ENCODE peak calls at places on chromosomes 16 and 17, in four cellular contexts. V is body of pancreas, I is tibial nerve, D is endothelial cell. A is an unnamed sample.
A peak's percentile ranks its signal among the peaks of the same experiment; 100 is the strongest.

GRCh38 chr17:10177131-10177920 is 21.1 kb downstream of the GAS7 start:
- DNase-seq in V (no peak), I (no peak), D (no peak), A (no peak)

GRCh38 chr17:62995377-62995885 is 29.4 kb downstream of the TANC2 start:
- DNase-seq in I (no peak), D (peak; percentile 26), V (no peak), A (peak; percentile 33)

GRCh38 chr16:83989300-83989699 is 21.3 kb downstream of the NECAB2 start:
- DNase-seq in D (no peak), V (peak; percentile 68), I (no peak), A (no peak)

GRCh38 chr16:65967376-65967775 is 399.1 kb upstream of the CDH5 start:
- DNase-seq in I (no peak), V (no peak), D (no peak), A (no peak)

GRCh38 chr17:58279016-58279671 is 1.6 kb downstream of the MPO start:
- DNase-seq in V (peak; percentile 39), I (no peak), D (no peak), A (no peak)

GRCh38 chr17:45149669-45150603 is 1.7 kb downstream of the HEXIM1 start:
- DNase-seq in V (peak; percentile 72), D (peak; percentile 42), I (peak; percentile 65), A (no peak)

GRCh38 chr16:73265124-73265838 is 217.4 kb upstream of the ZFHX3 start:
- DNase-seq in V (peak; percentile 35), I (no peak), D (no peak), A (no peak)

GRCh38 chr17:74417178-74418045 is 14.5 kb upstream of the GPRC5C start:
- DNase-seq in V (peak; percentile 69), D (no peak), I (no peak), A (peak; percentile 69)

GRCh38 chr16:1729445-1729844 is 23.4 kb downstream of the MAPK8IP3 start:
- DNase-seq in I (no peak), V (no peak), D (no peak), A (no peak)

GRCh38 chr17:73348018-73348823 is 36.4 kb upstream of the CDC42EP4 start:
- DNase-seq in V (no peak), D (no peak), I (no peak), A (no peak)

GRCh38 chr17:147796-148740 is 10.7 kb downstream of the SCGB1C2 start:
- DNase-seq in V (peak; percentile 9), D (peak; percentile 2), I (no peak), A (no peak)

GRCh38 chr17:31580331-31581021 is 189.0 kb downstream of the RAB11FIP4 start:
- DNase-seq in I (no peak), V (peak; percentile 40), D (no peak), A (peak; percentile 61)

GRCh38 chr16:86436466-86437185 is 73.7 kb upstream of the FOXF1 start:
- DNase-seq in D (no peak), I (no peak), V (no peak), A (no peak)

GRCh38 chr17:73205326-73205980 is 12.6 kb downstream of the COG1 start:
- DNase-seq in V (no peak), I (no peak), D (no peak), A (no peak)

GRCh38 chr16:83847371-83848225 is 39.8 kb downstream of the HSBP1 start:
- DNase-seq in D (no peak), I (no peak), V (no peak), A (no peak)

GRCh38 chr17:82357394-82357793 is 1.7 kb upstream of the TEX19 start:
- DNase-seq in I (no peak), D (no peak), V (no peak), A (no peak)

GRCh38 chr17:44049294-44050080 is 17.0 kb downstream of the LSM12 start:
- DNase-seq in D (no peak), I (no peak), V (no peak), A (no peak)

DNA sequence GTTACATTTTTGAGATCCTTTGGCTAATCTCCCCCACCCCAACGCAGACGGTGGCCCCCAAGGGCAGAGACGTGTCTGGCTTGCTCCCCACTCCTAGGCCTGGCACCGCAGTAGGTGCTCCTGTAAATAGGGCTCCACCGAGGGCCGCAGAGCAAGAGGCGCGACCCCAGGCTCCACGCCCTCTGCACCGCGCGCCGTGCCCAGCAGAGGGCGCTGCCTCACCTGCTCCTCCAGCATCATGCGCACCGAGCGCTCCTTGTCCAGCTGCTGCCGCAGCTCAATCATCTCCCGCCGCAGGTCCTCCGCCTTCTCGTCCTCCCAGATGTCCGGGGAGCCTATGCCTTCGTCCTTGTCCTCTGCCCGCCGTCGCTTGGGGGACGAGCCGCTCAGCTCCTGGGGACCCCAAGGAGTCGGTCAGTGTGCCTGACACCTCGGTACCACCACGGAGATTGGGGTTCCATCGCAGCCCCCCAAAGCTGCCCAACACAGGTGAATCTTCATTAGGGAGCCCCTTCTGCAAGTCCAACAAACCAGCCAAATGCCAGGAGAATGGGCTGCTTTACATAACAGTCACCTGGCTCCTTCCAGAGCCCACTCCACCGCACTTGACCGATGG is 11.2 kb downstream of the TFAP4 start:
- DNase-seq in I (no peak), D (peak; percentile 88), V (peak; percentile 31), A (peak; percentile 55)
- TF ChIP-seq CTCF in I (peak; percentile 42), D (peak; percentile 95), V (peak; percentile 41), A (peak; percentile 72)

GRCh38 chr16:8571061-8571596 is 19.2 kb downstream of the TMEM114 start:
- DNase-seq in V (no peak), I (no peak), D (no peak), A (no peak)

GRCh38 chr16:8565498-8565897 is 24.8 kb downstream of the TMEM114 start:
- DNase-seq in V (no peak), D (no peak), I (no peak), A (no peak)

GRCh38 chr16:8569650-8570338 is 20.5 kb downstream of the TMEM114 start:
- DNase-seq in D (no peak), V (no peak), I (no peak), A (no peak)

GRCh38 chr16:8567355-8568230 is 22.7 kb downstream of the TMEM114 start:
- DNase-seq in D (peak; percentile 84), V (peak; percentile 79), I (peak; percentile 38), A (peak; percentile 79)

DNA sequence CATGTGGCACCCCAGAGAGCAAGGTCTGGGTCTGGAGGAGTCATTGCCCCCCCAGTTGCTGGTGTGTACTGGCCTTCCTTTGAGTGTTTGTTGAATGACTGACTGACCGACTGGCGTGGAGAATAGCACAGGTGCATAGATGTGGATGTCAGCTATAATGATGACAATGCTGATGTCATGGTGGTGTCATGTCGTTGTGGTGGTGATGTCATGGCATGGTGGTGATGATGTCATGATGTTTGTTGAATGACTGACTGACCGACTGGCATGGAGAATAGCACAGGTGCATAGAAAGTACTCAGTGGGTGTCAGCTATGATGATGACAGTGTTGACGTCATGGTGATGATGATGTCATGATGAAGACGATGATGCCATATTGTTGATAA is 22.1 kb downstream of the TMEM114 start:
- DNase-seq in I (no peak), D (no peak), V (no peak), A (no peak)
- TF ChIP-seq CTCF in I (no peak), D (no peak), V (no peak), A (no peak)

DNA sequence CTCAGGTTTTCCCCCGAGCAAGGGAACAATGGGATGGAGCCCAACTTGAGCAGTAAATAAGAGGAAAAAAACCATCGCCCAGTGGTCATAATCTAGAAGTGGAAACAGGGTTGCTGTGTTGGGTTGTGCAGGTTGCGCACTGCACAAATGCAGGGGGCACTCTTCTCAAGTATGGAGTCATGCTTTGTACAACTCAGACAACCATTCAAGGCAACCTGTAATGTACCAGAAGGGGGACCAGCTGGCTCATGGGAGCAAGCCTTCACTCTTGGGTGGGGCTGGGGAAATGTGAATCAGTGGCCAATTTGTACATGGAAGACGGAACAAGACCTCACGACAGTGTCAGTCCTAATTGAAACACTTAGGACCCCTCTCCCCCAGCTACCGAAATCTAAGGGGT is 23.9 kb upstream of the LITAF start:
- DNase-seq in V (no peak), I (no peak), D (no peak), A (no peak)
- TF ChIP-seq CTCF in V (no peak), I (no peak), D (no peak), A (no peak)

DNA sequence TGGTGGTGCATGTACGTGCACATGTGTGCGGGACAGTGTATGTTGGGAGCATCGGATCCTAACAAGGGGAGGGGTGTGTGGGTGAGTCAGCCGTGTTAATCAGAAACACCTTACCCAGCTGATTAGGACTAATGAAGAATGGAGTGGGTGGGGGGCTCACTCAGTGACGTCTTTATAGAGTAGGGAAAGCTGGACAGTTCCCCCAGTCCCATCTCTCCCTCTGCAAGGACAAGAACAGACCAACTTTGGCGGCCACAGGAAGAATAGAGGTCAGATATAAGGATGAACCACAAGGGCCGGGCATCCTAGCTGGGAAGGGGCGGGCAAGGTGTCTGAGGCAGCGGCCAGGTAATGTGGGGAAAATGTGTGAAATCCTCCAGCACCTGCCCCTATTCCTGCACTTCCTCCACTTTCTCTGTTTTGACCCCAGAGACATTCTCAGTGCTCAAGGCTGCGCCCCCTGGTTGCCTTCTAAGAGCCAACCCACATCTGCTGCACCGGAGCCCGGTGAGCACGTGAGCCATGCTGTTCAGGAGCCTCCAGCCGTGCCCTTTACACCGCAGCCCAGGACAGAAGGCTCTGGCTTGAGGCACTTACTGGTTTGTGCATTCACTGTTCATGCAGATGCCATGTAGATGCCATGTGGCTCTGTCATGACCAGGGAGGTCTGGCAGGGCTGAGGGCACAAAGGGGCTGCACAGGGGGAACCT is 18.9 kb upstream of the TBX21 start:
- DNase-seq in I (no peak), V (no peak), D (no peak), A (no peak)
- TF ChIP-seq CTCF in I (no peak), V (no peak), D (no peak), A (peak; percentile 28)

DNA sequence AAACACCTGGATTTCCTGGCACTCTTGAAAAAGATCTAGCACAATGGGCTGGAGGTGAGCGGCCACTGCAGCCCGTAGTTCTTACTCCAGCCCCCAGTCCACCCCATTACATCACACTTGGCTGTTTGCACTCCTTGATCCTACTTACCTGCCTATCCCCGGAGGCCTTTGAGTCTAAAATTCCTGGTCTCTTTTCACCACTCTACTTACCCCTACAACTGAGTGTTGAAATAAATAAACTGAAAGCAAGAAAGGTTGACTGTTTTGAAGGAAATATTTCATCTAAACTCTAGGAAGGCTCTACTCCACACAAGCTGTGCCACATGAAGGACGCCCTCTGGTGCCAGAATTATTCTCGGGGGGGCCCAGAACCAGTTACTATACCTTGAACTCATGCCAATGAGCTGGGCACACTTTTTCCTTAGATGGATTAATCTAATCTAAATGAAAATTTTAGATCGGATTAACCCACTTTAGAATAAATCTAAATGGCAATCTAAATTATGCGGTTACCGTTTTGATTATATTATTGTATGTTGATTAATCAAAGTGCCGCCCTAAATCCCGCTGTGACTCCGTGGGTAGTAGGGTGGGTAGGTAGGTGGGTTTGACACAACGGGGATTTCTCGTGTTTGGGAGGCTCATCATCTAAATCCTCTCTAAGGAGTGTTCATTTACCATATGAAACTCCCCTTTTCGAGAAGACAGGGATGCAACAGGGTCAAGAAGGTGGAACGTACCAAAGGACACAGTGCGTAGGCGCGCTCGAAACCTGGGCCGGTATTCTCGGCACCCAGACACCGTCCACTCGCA is 651 bp upstream of the EIF1 start:
- DNase-seq in V (peak; percentile 64), I (peak; percentile 33), D (peak; percentile 25), A (no peak)
- TF ChIP-seq CTCF in V (no peak), I (no peak), D (no peak), A (no peak)

DNA sequence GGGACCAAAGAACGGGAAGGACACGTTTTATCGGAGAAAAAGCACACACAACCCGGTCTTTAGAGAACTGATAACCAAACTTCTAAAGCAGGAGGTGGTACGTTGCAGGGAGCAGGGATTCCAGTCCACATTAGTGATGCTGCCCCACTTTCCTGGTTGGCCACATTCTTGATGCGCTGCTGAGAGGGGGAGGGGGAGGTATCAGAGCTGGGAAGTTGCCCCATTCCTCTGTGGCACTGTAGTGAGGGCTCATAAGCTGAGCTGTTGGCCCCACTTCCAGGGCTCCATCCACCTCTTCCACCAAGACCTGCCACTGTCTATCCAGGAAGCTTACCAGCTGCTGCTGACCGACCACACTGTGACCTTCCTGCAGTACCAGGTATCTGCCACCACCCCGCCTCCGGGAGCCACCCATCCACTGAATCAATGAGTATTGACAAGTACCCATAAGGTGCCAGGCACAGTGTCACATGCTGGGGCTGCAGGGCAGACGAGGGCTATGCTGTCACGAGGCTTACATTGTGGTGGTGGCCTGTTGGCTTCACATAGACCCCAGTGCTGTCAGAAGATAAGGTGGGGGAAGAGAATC is 1.0 kb downstream of the TSEN54 start:
- DNase-seq in I (no peak), V (peak; percentile 51), D (no peak), A (no peak)
- TF ChIP-seq CTCF in I (no peak), V (peak; percentile 28), D (peak; percentile 13), A (no peak)